ENCODE peak calls at places on chromosomes 7 and 10, in nine cellular contexts. One of them, this sample, is unnamed.

GRCh38 chr10:18658301-18658991 is 785 bp upstream of the ARL5B start:
- DNase-seq in NCI-H2029: no peak
- DNase-seq in NAMALWA: peak
- DNase-seq in nucleus accumbens: no peak
- DNase-seq in AG09309: no peak
- DNase-seq in EL: peak
- DNase-seq in cardiac fibroblast: peak
- DNase-seq in uterus: peak
- DNase-seq in retina: no peak
- DNase-seq in this sample: no peak

GRCh38 chr10:86937502-86938154 is 19.8 kb downstream of the MMRN2 start:
- DNase-seq in NCI-H2029: no peak
- DNase-seq in NAMALWA: no peak
- DNase-seq in nucleus accumbens: no peak
- DNase-seq in AG09309: no peak
- DNase-seq in EL: no peak
- DNase-seq in cardiac fibroblast: no peak
- DNase-seq in uterus: no peak
- DNase-seq in retina: no peak
- DNase-seq in this sample: no peak

GRCh38 chr7:29471444-29472138 is 92.0 kb upstream of the PRR15 start:
- DNase-seq in NCI-H2029: no peak
- DNase-seq in NAMALWA: no peak
- DNase-seq in nucleus accumbens: no peak
- DNase-seq in AG09309: no peak
- DNase-seq in EL: no peak
- DNase-seq in cardiac fibroblast: no peak
- DNase-seq in uterus: no peak
- DNase-seq in retina: no peak
- DNase-seq in this sample: no peak

GRCh38 chr10:72242675-72243074 is 26.6 kb upstream of the ASCC1 start:
- DNase-seq in NCI-H2029: no peak
- DNase-seq in NAMALWA: no peak
- DNase-seq in nucleus accumbens: no peak
- DNase-seq in AG09309: no peak
- DNase-seq in EL: no peak
- DNase-seq in cardiac fibroblast: peak
- DNase-seq in uterus: peak
- DNase-seq in retina: no peak
- DNase-seq in this sample: peak

GRCh38 chr7:122902751-122903495 is 16.7 kb upstream of the CADPS2 start:
- DNase-seq in NCI-H2029: no peak
- DNase-seq in NAMALWA: peak
- DNase-seq in nucleus accumbens: no peak
- DNase-seq in AG09309: no peak
- DNase-seq in EL: peak
- DNase-seq in cardiac fibroblast: peak
- DNase-seq in uterus: no peak
- DNase-seq in retina: no peak
- DNase-seq in this sample: peak

GRCh38 chr10:88482220-88482619 is 100.9 kb downstream of the RNLS start:
- DNase-seq in NCI-H2029: no peak
- DNase-seq in NAMALWA: no peak
- DNase-seq in nucleus accumbens: no peak
- DNase-seq in AG09309: no peak
- DNase-seq in EL: no peak
- DNase-seq in cardiac fibroblast: no peak
- DNase-seq in uterus: no peak
- DNase-seq in retina: no peak
- DNase-seq in this sample: no peak

GRCh38 chr10:116211682-116212081 is 61.3 kb downstream of the GFRA1 start:
- DNase-seq in NCI-H2029: no peak
- DNase-seq in NAMALWA: no peak
- DNase-seq in nucleus accumbens: no peak
- DNase-seq in AG09309: peak
- DNase-seq in EL: peak
- DNase-seq in cardiac fibroblast: peak
- DNase-seq in uterus: no peak
- DNase-seq in retina: no peak
- DNase-seq in this sample: no peak

GRCh38 chr7:90210925-90211324 is 615 bp upstream of the STEAP2 start:
- DNase-seq in NCI-H2029: no peak
- DNase-seq in NAMALWA: no peak
- DNase-seq in nucleus accumbens: peak
- DNase-seq in AG09309: no peak
- DNase-seq in EL: no peak
- DNase-seq in cardiac fibroblast: no peak
- DNase-seq in uterus: peak
- DNase-seq in retina: no peak
- DNase-seq in this sample: no peak

GRCh38 chr10:100043344-100043743 is 33.6 kb upstream of the DNMBP start:
- DNase-seq in NCI-H2029: no peak
- DNase-seq in NAMALWA: no peak
- DNase-seq in nucleus accumbens: no peak
- DNase-seq in AG09309: no peak
- DNase-seq in EL: peak
- DNase-seq in cardiac fibroblast: no peak
- DNase-seq in uterus: no peak
- DNase-seq in retina: no peak
- DNase-seq in this sample: no peak

GRCh38 chr7:17944720-17945119 is 4.4 kb upstream of the SNX13 start:
- DNase-seq in NCI-H2029: no peak
- DNase-seq in NAMALWA: no peak
- DNase-seq in nucleus accumbens: no peak
- DNase-seq in AG09309: no peak
- DNase-seq in EL: no peak
- DNase-seq in cardiac fibroblast: no peak
- DNase-seq in uterus: no peak
- DNase-seq in retina: no peak
- DNase-seq in this sample: no peak

GRCh38 chr7:101108961-101109360 is 17.9 kb upstream of the SERPINE1 start:
- DNase-seq in NCI-H2029: no peak
- DNase-seq in NAMALWA: no peak
- DNase-seq in nucleus accumbens: no peak
- DNase-seq in AG09309: no peak
- DNase-seq in EL: no peak
- DNase-seq in cardiac fibroblast: peak
- DNase-seq in uterus: no peak
- DNase-seq in retina: no peak
- DNase-seq in this sample: peak